ENCODE peak calls at places on chromosomes 2 and 18, in four cellular contexts. Z is PC-3, K is hepatocyte, Q is left lung. U is an unnamed sample.
A peak's percentile ranks its signal among the peaks of the same experiment; 100 is the strongest.

GRCh38 chr2:232519581-232519980 is 607 bp upstream of the PRSS56 start:
- DNase-seq in K (no peak), Z (no peak), Q (no peak), U (no peak)

GRCh38 chr18:43893001-43893637 is 615.8 kb upstream of the SYT4 start:
- DNase-seq in Z (peak; percentile 69), K (peak; percentile 26), Q (no peak), U (no peak)

GRCh38 chr18:61832858-61833257 is 59.9 kb downstream of the RNF152 start:
- DNase-seq in Q (no peak), Z (no peak), K (no peak), U (no peak)

GRCh38 chr2:88350641-88351601 is 101.6 kb downstream of the FOXI3 start:
- DNase-seq in Q (peak; percentile 85), K (peak; percentile 72), Z (peak; percentile 31), U (peak; percentile 40)

GRCh38 chr2:120609826-120610395 is 125.8 kb upstream of the GLI2 start:
- DNase-seq in K (no peak), Q (peak; percentile 60), Z (no peak), U (no peak)

GRCh38 chr2:109239720-109240119 is 110.7 kb downstream of the SH3RF3 start:
- DNase-seq in Z (peak; percentile 93), Q (no peak), K (peak; percentile 24), U (no peak)

GRCh38 chr2:213188971-213189899 is 37.8 kb upstream of the IKZF2 start:
- DNase-seq in K (peak; percentile 45), Z (no peak), Q (no peak), U (no peak)

GRCh38 chr2:43192039-43192438 is 34.4 kb downstream of the ZFP36L2 start:
- DNase-seq in Z (peak; percentile 27), Q (no peak), K (no peak), U (no peak)

GRCh38 chr2:71154798-71155197 is 24.4 kb downstream of the MPHOSPH10 start:
- DNase-seq in Q (no peak), K (peak; percentile 18), Z (peak; percentile 60), U (peak; percentile 30)

GRCh38 chr2:230842473-230842872 is 22.3 kb upstream of the ITM2C start:
- DNase-seq in Z (no peak), K (no peak), Q (no peak), U (no peak)

GRCh38 chr18:70363861-70364260 is 75.0 kb downstream of the SOCS6 start:
- DNase-seq in Q (no peak), Z (peak; percentile 45), K (peak; percentile 24), U (no peak)

GRCh38 chr2:26058390-26058789 is 24.5 kb downstream of the RAB10 start:
- DNase-seq in Z (no peak), K (no peak), Q (no peak), U (no peak)

GRCh38 chr18:62175521-62175920 is 11.3 kb downstream of the PIGN start:
- DNase-seq in K (no peak), Q (no peak), Z (no peak), U (no peak)

GRCh38 chr2:128690431-128690830 is 371.8 kb upstream of the HS6ST1 start:
- DNase-seq in Z (no peak), Q (peak; percentile 39), K (no peak), U (no peak)

GRCh38 chr2:109614715-109615636 is 812 bp downstream of the SOWAHC start:
- DNase-seq in K (peak; percentile 51), Q (peak; percentile 82), Z (no peak), U (no peak)

GRCh38 chr2:47601518-47602015 is 181.4 kb upstream of the MSH6 start:
- DNase-seq in Q (no peak), Z (no peak), K (no peak), U (no peak)

GRCh38 chr2:157628282-157628531 is 457 bp downstream of the ACVR1C start:
- DNase-seq in Q (no peak), Z (no peak), K (no peak), U (no peak)

GRCh38 chr18:72207280-72207679 is 336.9 kb downstream of the CBLN2 start:
- DNase-seq in Z (no peak), Q (peak; percentile 31), K (no peak), U (no peak)

GRCh38 chr2:70019096-70019495 is 57.7 kb upstream of the ASPRV1 start:
- DNase-seq in Z (no peak), Q (no peak), K (no peak), U (no peak)

GRCh38 chr2:197908940-197909339 is 104.5 kb downstream of the PLCL1 start:
- DNase-seq in Q (no peak), Z (no peak), K (peak; percentile 11), U (no peak)

GRCh38 chr18:25503567-25504081 is 151.7 kb upstream of the ZNF521 start:
- DNase-seq in Z (peak; percentile 42), Q (no peak), K (peak; percentile 77), U (no peak)

GRCh38 chr2:43708891-43709290 is 32.7 kb upstream of the C1GALT1C1L start:
- DNase-seq in Z (peak; percentile 62), K (no peak), Q (no peak), U (no peak)

DNA sequence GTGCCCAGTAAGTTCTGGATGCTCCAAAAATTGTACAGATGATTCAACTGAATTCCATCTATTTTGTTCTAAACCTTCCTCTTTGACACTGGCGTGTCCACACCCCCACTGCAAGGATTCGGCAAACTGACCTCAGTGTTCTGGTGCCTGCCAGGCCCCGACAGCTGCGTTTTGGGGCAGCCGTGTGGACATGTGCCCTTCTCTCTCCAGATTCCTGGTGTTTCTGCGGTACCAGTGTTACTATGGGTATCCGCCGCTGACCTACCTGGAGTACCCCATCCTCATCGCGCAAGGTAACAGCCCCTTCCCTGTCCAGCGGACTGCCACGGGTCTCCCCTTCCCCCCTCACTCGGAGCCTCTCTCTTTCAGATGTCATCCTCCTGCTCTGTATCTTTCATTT is 5.0 kb downstream of the SLC66A3 start:
- DNase-seq in Q (no peak), Z (no peak), K (no peak), U (no peak)
- H3K36me3 ChIP-seq in Q (no peaks in the 10 kb centered on the region), Z (no peaks in the 10 kb centered on the region), K (no peaks in the 10 kb centered on the region), U (no peaks in the 10 kb centered on the region)

GRCh38 chr2:150483532-150483931 is 3.9 kb downstream of the RND3 start:
- DNase-seq in Q (no peak), K (no peak), Z (no peak), U (no peak)

GRCh38 chr2:150480241-150480640 is 7.2 kb downstream of the RND3 start:
- DNase-seq in K (no peak), Z (peak; percentile 95), Q (no peak), U (no peak)

GRCh38 chr2:150480971-150481830 is 6.3 kb downstream of the RND3 start:
- DNase-seq in K (no peak), Z (peak; percentile 41), Q (no peak), U (no peak)

GRCh38 chr2:150482667-150483260 is 4.7 kb downstream of the RND3 start:
- DNase-seq in Z (peak; percentile 18), K (no peak), Q (no peak), U (no peak)

GRCh38 chr2:150482111-150482510 is 5.4 kb downstream of the RND3 start:
- DNase-seq in Q (no peak), K (no peak), Z (peak; percentile 8), U (no peak)
- H3K4me3 ChIP-seq in Q (no peak overlapping the region), K (no peak overlapping the region), Z (peak overlapping the region; percentile 90), U (no peak overlapping the region)

DNA sequence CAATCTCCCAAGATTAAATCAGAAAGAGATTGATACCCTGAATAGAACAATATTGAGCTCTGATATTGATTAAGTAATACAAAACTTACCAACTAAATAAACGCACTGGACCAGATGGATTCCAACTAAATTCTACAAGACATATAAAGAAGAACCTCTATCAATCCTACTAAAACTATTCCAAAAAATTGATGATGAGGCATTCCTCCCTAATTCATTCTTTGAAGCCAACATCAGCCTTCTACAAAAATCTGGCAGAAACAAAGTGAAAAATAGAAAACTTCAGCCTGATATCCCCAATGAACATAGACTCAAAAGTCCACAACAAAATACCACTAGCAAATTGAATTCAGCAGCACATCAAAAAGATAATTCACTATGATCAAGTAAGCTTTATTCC is 695.5 kb downstream of the NYAP2 start:
- DNase-seq in K (no peak), Q (no peak), Z (no peak), U (no peak)
- H3K36me3 ChIP-seq in K (no peaks in the 10 kb centered on the region), Q (no peaks in the 10 kb centered on the region), Z (no peaks in the 10 kb centered on the region), U (no peaks in the 10 kb centered on the region)

DNA sequence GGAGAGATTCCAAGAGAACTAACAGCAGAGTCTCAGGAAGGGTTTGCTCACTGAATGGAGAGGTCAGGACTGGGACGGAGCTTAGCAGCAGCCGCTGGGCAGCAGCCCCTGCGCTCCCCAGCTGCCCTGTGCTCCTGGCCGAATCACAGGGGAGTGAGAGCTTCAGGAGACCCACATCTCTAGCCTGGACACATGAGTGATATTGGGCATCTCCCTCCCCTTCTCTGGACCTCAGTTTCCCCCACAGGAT is 511 bp downstream of the MATN3 start:
- DNase-seq in Q (no peak), Z (no peak), K (no peak), U (no peak)
- H3K4me3 ChIP-seq in Q (peak overlapping the region; percentile 43), Z (peak overlapping the region; percentile 69), K (no peak overlapping the region), U (peak overlapping the region; percentile 52)

U was measured in GM06990.